ENCODE peak calls at places on chromosomes 6 and 20, in six cellular contexts. U, K, Z, P, F and V are unnamed samples.

GRCh38 chr6:150867117-150867516 is 1.6 kb downstream of the MTHFD1L start:
- DNase-seq in U (no peak), K (no peak), Z (no peak), P (no peak), F (no peak), V (no peak)

GRCh38 chr6:1388927-1389790 is at the start of gene FOXF2:
- DNase-seq in U (peak), K (peak), Z (no peak), P (no peak), F (peak), V (no peak)

GRCh38 chr6:36387440-36388303 is at the start of gene ETV7:
- DNase-seq in U (no peak), K (peak), Z (peak), P (no peak), F (no peak), V (no peak)

GRCh38 chr20:54405540-54405939 is 69.9 kb upstream of the DOK5 start:
- DNase-seq in U (no peak), K (no peak), Z (no peak), P (no peak), F (no peak), V (no peak)

GRCh38 chr6:83193747-83194582 is 808 bp downstream of the RWDD2A start:
- DNase-seq in U (peak), K (peak), Z (peak), P (peak), F (peak), V (peak)

GRCh38 chr6:165844801-165845364 is 181.8 kb upstream of the PDE10A start:
- DNase-seq in U (no peak), K (no peak), Z (no peak), P (no peak), F (no peak), V (no peak)

GRCh38 chr6:64330694-64331309 is 695.2 kb downstream of the PHF3 start:
- DNase-seq in U (no peak), K (peak), Z (peak), P (peak), F (peak), V (peak)

GRCh38 chr6:84772428-84773132 is 8.2 kb upstream of the TBX18 start:
- DNase-seq in U (no peak), K (no peak), Z (no peak), P (no peak), F (no peak), V (no peak)

GRCh38 chr6:15264902-15265761 is 19.3 kb downstream of the JARID2 start:
- DNase-seq in U (no peak), K (no peak), Z (no peak), P (peak), F (no peak), V (no peak)

GRCh38 chr6:167858086-167858591 is 31.4 kb downstream of the AFDN start:
- DNase-seq in U (no peak), K (no peak), Z (no peak), P (no peak), F (no peak), V (no peak)

GRCh38 chr6:141321486-141322347 is 811.0 kb upstream of the GJE1 start:
- DNase-seq in U (no peak), K (no peak), Z (no peak), P (no peak), F (no peak), V (no peak)

GRCh38 chr6:16105874-16106273 is 23.0 kb upstream of the MYLIP start:
- DNase-seq in U (no peak), K (no peak), Z (no peak), P (no peak), F (no peak), V (no peak)

GRCh38 chr20:45459606-45460005 is 9.9 kb upstream of the WFDC2 start:
- DNase-seq in U (no peak), K (no peak), Z (no peak), P (no peak), F (no peak), V (no peak)